ENCODE peak calls at places on chromosomes 4 and X, in ten cellular contexts. D is colonic mucosa, C is endothelial cell, E is osteocyte, Q is PC-3, N is B cell, X is OCI-LY7, Y is GM12865, J is AG09309, S is fibroblast of lung. K is an unnamed sample.

GRCh38 chr4:119797238-119797894 is 168.8 kb upstream of the PDE5A start:
- DNase-seq in Q (no peak), S (no peak), C (no peak), X (no peak), Y (no peak), J (no peak), E (no peak), D (no peak), N (no peak), K (no peak)

GRCh38 chr4:161505141-161505540 is 658.7 kb downstream of the FSTL5 start:
- DNase-seq in N (no peak), X (no peak), Y (no peak), S (no peak), E (no peak), J (no peak), D (no peak), C (no peak), Q (no peak), K (no peak)

GRCh38 chrX:130025256-130025655 is 42.8 kb downstream of the BCORL1 start:
- DNase-seq in C (no peak), J (no peak), X (peak), S (no peak), E (no peak), D (no peak), Q (no peak), N (no peak), Y (no peak), K (no peak)

GRCh38 chrX:7514871-7515599 is 327.9 kb upstream of the VCX start:
- DNase-seq in Y (no peak), C (no peak), N (no peak), Q (peak), E (no peak), X (no peak), S (no peak), D (no peak), J (no peak), K (no peak)

GRCh38 chrX:5559386-5559785 is 669.3 kb downstream of the NLGN4X start:
- DNase-seq in E (no peak), D (no peak), Y (no peak), C (no peak), J (no peak), S (no peak), Q (peak), X (no peak), N (no peak), K (no peak)

GRCh38 chrX:140713174-140713539 is 3.6 kb downstream of the LINC00632 start:
- DNase-seq in J (no peak), X (no peak), N (no peak), Q (no peak), S (no peak), Y (peak), C (no peak), E (no peak), D (no peak), K (no peak)

GRCh38 chr4:138224614-138225013 is 17.5 kb downstream of the SLC7A11 start:
- DNase-seq in X (no peak), S (no peak), J (no peak), N (no peak), E (no peak), Y (no peak), D (no peak), Q (no peak), C (no peak), K (no peak)

GRCh38 chr4:40448875-40449274 is 113.7 kb downstream of the CHRNA9 start:
- DNase-seq in N (no peak), Y (no peak), E (no peak), C (no peak), Q (peak), X (no peak), J (no peak), S (no peak), D (peak), K (no peak)

GRCh38 chrX:31459361-31459760 is 387.5 kb upstream of the FTHL17 start:
- DNase-seq in X (no peak), Y (no peak), C (no peak), D (no peak), E (no peak), S (peak), N (no peak), Q (no peak), J (peak), K (no peak)

GRCh38 chrX:43860646-43861370 is 21.4 kb downstream of the MAOB start:
- DNase-seq in X (no peak), J (no peak), C (no peak), S (peak), N (no peak), Y (no peak), D (no peak), E (no peak), Q (peak), K (no peak)

GRCh38 chr4:44912980-44913379 is 186.6 kb upstream of the GNPDA2 start:
- DNase-seq in E (no peak), J (no peak), X (no peak), N (no peak), S (no peak), Q (no peak), C (no peak), Y (no peak), D (no peak), K (no peak)

GRCh38 chr4:44914223-44914622 is 187.9 kb upstream of the GNPDA2 start:
- DNase-seq in C (no peak), X (no peak), J (no peak), Q (no peak), D (no peak), Y (no peak), E (no peak), S (no peak), N (no peak), K (no peak)

DNA sequence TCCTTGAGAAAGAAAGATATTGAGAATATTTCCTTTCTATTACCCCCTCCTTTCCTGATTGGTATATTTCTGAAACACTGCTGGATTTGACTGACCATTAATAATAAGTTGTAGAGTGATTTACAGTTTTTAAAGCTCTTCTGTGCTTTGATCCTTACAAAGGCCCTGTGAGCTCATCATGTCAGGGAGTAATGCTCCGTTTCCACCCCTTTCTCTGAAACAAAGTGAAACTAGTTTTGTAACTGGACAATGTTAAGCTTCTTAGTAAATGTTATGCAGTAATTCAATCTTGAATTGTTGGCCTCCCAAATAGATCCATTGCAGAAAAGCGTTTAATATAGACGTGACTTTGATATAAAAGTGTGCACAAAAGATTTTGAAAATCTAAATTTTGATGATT is 190.1 kb upstream of the GNPDA2 start:
- DNase-seq in N (no peak), E (no peak), S (no peak), Q (peak), X (no peak), J (no peak), C (no peak), Y (peak), D (no peak), K (no peak)
- TF ChIP-seq CTCF in N (no peak), E (no peak), S (no peak), Q (no peak), X (no peak), J (no peak), C (no peak), Y (no peak), D (no peak), K (no peak)

GRCh38 chr4:158535130-158535614 is 13.5 kb downstream of the RXFP1 start:
- DNase-seq in X (no peak), J (peak), Y (peak), C (no peak), D (no peak), E (no peak), Q (peak), S (peak), N (no peak), K (no peak)

GRCh38 chr4:158540125-158540907 is 18.6 kb downstream of the RXFP1 start:
- DNase-seq in X (no peak), Q (peak), E (no peak), J (no peak), Y (no peak), D (no peak), S (peak), C (no peak), N (no peak), K (no peak)

GRCh38 chr4:158536833-158537232 is 15.2 kb downstream of the RXFP1 start:
- DNase-seq in C (no peak), S (no peak), D (no peak), Y (no peak), X (no peak), J (no peak), Q (no peak), N (no peak), E (no peak), K (no peak)

GRCh38 chr4:158538911-158539310 is 17.2 kb downstream of the RXFP1 start:
- DNase-seq in N (no peak), C (no peak), Q (no peak), X (no peak), D (no peak), J (no peak), E (no peak), S (no peak), Y (no peak), K (no peak)

DNA sequence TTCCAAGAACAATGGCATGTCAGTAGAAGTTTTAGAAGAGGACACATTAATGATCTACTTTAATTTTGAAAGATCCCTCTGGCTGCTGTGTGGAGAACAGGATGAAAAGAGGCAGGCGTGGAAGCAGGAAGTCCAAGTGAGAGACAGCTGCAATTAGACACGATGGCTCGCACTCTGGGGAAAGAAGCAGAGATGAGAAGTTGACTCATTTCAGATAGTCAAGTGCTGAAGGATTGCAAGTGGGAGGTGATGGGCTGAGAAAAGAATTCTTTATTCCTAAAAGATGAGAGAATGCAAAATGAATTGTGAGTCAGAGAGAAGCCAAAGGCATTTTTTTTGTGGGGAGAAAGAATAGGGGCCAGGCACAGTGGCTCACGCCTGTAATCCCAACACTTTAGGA is 16.5 kb downstream of the RXFP1 start:
- DNase-seq in N (no peak), X (no peak), C (no peak), Y (no peak), J (peak), S (peak), E (no peak), D (no peak), Q (no peak), K (no peak)
- TF ChIP-seq CTCF in N (no peak), X (no peak), C (no peak), Y (no peak), J (no peak), S (no peak), E (no peak), D (no peak), Q (no peak), K (no peak)

DNA sequence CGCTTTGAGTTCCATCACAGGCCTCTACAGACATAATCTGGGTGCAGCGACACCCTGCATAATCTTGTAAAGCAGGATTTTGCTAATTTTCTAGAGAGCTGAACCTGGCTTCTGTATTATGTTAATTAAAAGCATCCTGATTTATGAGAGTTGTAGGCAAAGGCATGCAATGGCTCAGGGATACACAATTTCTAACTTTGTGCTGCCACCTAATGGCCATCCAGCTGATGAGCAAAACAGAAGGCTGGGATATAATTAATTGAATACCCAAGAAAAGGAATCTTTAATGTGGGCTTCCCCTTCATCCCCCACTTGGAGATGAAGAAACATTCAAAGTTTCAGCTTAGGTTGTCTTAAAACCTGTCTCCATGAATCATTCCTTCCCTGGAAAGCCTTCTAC is 78.1 kb downstream of the BMP15 start:
- DNase-seq in X (peak), Q (peak), J (peak), C (peak), N (no peak), Y (peak), D (peak), S (peak), E (no peak), K (peak)
- TF ChIP-seq CTCF in X (peak), Q (peak), J (peak), C (peak), N (peak), Y (peak), D (peak), S (peak), E (peak), K (peak)

GRCh38 chr4:87219648-87220093 is 747 bp downstream of the KLHL8 start:
- DNase-seq in N (no peak), J (no peak), S (peak), Y (peak), C (no peak), X (peak), E (no peak), D (peak), Q (peak), K (peak)
- TF ChIP-seq CTCF in N (peak), J (no peak), S (peak), Y (peak), C (peak), X (peak), E (peak), D (no peak), Q (peak), K (no peak)

GRCh38 chr4:11428701-11429571 is at the start of gene HS3ST1:
- DNase-seq in S (peak), J (no peak), C (peak), Q (peak), E (no peak), D (peak), N (peak), Y (peak), X (no peak), K (peak)
- TF ChIP-seq CTCF in S (peak), J (no peak), C (peak), Q (peak), E (peak), D (peak), N (peak), Y (peak), X (no peak), K (peak)

DNA sequence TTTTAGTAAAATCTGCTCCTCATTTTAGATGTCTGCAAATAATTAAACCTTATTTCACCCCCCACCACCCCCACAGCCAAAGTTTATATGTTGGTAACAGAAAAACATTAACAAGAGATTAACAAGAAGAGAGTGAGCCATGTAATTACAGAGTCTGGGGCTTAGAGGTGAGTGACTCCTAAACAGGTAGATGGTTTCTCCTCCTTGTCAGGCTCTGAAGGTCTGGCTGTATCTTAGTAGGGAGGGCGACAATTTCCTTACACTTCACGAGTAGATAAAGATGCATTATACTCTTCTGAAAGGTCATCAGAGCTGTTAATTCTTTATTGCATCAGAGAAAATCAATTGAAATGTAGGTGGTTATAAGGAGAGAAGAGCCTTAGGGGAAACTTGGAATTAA is 171.8 kb upstream of the ANKRD50 start:
- DNase-seq in C (no peak), Q (no peak), D (no peak), Y (no peak), J (no peak), X (no peak), S (no peak), N (no peak), E (no peak), K (no peak)
- TF ChIP-seq CTCF in C (no peak), Q (no peak), D (no peak), Y (no peak), J (no peak), X (no peak), S (no peak), N (no peak), E (no peak), K (no peak)

DNA sequence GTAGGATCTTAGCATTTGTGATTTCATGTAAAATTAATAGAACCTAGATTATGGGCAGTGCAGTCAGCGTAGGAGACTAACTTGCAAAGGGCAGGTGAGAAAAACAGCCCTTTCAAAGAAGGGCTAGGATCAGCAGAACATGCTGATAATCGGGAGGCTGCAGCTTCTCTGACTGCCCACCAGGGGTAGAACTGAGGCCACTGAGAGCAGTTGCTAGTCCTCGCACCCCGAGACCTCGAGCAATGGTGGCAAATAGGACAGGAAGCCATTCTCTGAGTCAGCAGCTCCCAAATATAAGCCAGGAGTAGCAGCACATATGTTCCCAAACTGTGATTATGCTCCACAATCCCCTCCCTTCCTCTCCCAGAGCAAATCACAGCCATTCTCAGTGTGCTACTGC is 186.4 kb downstream of the MSL3 start:
- DNase-seq in Q (peak), D (no peak), S (peak), E (no peak), J (no peak), N (no peak), Y (peak), X (peak), C (peak), K (peak)
- TF ChIP-seq CTCF in Q (peak), D (no peak), S (peak), E (peak), J (peak), N (no peak), Y (peak), X (peak), C (peak), K (no peak)